ENCODE peak calls at places on chromosome 9, in four cellular contexts. One of them, this sample, is unnamed.

GRCh38 chr9:95087659-95088242 is 229.8 kb downstream of the FANCC start:
- DNase-seq in adipocyte: peak
- DNase-seq in prostate gland: no peak
- DNase-seq in A549: peak
- DNase-seq in this sample: no peak

GRCh38 chr9:93265972-93266371 is 82.0 kb downstream of the WNK2 start:
- DNase-seq in adipocyte: no peak
- DNase-seq in prostate gland: no peak
- DNase-seq in A549: no peak
- DNase-seq in this sample: no peak

GRCh38 chr9:98241357-98242104 is 13.9 kb downstream of the TBC1D2 start:
- DNase-seq in A549: no peak
- DNase-seq in prostate gland: no peak
- DNase-seq in adipocyte: no peak
- DNase-seq in this sample: no peak

GRCh38 chr9:2291980-2292704 is 277.0 kb downstream of the SMARCA2 start:
- DNase-seq in adipocyte: peak
- DNase-seq in prostate gland: peak
- DNase-seq in A549: no peak
- DNase-seq in this sample: peak

GRCh38 chr9:19161257-19162025 is 34.1 kb upstream of the PLIN2 start:
- DNase-seq in A549: peak
- DNase-seq in adipocyte: peak
- DNase-seq in prostate gland: peak
- DNase-seq in this sample: peak

GRCh38 chr9:13552606-13553215 is 273.2 kb upstream of the MPDZ start:
- DNase-seq in A549: no peak
- DNase-seq in adipocyte: no peak
- DNase-seq in prostate gland: no peak
- DNase-seq in this sample: no peak

GRCh38 chr9:88196456-88196855 is 58.2 kb upstream of the SPATA31C2 start:
- DNase-seq in prostate gland: no peak
- DNase-seq in A549: no peak
- DNase-seq in adipocyte: no peak
- DNase-seq in this sample: no peak

GRCh38 chr9:100739666-100740065 is 161.8 kb downstream of the CAVIN4 start:
- DNase-seq in A549: no peak
- DNase-seq in prostate gland: no peak
- DNase-seq in adipocyte: no peak
- DNase-seq in this sample: no peak

GRCh38 chr9:32525506-32525905 is 490 bp downstream of the RIGI start:
- DNase-seq in prostate gland: peak
- DNase-seq in adipocyte: peak
- DNase-seq in A549: no peak
- DNase-seq in this sample: no peak

GRCh38 chr9:77440057-77440456 is 208.1 kb downstream of the GNA14 start:
- DNase-seq in A549: no peak
- DNase-seq in prostate gland: no peak
- DNase-seq in adipocyte: peak
- DNase-seq in this sample: peak

GRCh38 chr9:22969350-22969979 is 522.8 kb downstream of the DMRTA1 start:
- DNase-seq in adipocyte: no peak
- DNase-seq in A549: no peak
- DNase-seq in prostate gland: no peak
- DNase-seq in this sample: no peak

GRCh38 chr9:77770340-77770739 is 122.2 kb upstream of the GNA14 start:
- DNase-seq in adipocyte: no peak
- DNase-seq in A549: no peak
- DNase-seq in prostate gland: no peak
- DNase-seq in this sample: no peak

GRCh38 chr9:100306283-100306682 is 46.5 kb downstream of the TEX10 start:
- DNase-seq in A549: no peak
- DNase-seq in adipocyte: no peak
- DNase-seq in prostate gland: no peak
- DNase-seq in this sample: no peak

GRCh38 chr9:5957166-5957565 is 58.3 kb downstream of the RANBP6 start:
- DNase-seq in adipocyte: no peak
- DNase-seq in A549: no peak
- DNase-seq in prostate gland: no peak
- DNase-seq in this sample: no peak

GRCh38 chr9:6441269-6441668 is 28.3 kb downstream of the UHRF2 start:
- DNase-seq in adipocyte: peak
- DNase-seq in prostate gland: no peak
- DNase-seq in A549: no peak
- DNase-seq in this sample: no peak

GRCh38 chr9:31608413-31608812 is 776.0 kb upstream of the ACO1 start:
- DNase-seq in adipocyte: peak
- DNase-seq in prostate gland: no peak
- DNase-seq in A549: no peak
- DNase-seq in this sample: no peak

GRCh38 chr9:117783828-117784227 is 79.6 kb downstream of the TLR4 start:
- DNase-seq in prostate gland: no peak
- DNase-seq in adipocyte: no peak
- DNase-seq in A549: no peak
- DNase-seq in this sample: no peak

GRCh38 chr9:655875-656274 is 185.6 kb upstream of the DMRT1 start:
- DNase-seq in A549: no peak
- DNase-seq in adipocyte: no peak
- DNase-seq in prostate gland: peak
- DNase-seq in this sample: peak

GRCh38 chr9:31104249-31104648 is 1280.2 kb upstream of the ACO1 start:
- DNase-seq in prostate gland: no peak
- DNase-seq in adipocyte: no peak
- DNase-seq in A549: no peak
- DNase-seq in this sample: no peak

GRCh38 chr9:85723220-85723619 is 18.5 kb downstream of the AGTPBP1 start:
- DNase-seq in prostate gland: no peak
- DNase-seq in A549: no peak
- DNase-seq in adipocyte: no peak
- DNase-seq in this sample: no peak

GRCh38 chr9:89466451-89467277 is 31.2 kb downstream of the SEMA4D start:
- DNase-seq in adipocyte: no peak
- DNase-seq in A549: no peak
- DNase-seq in prostate gland: no peak
- DNase-seq in this sample: no peak

GRCh38 chr9:14640967-14641366 is 52.3 kb downstream of the ZDHHC21 start:
- DNase-seq in adipocyte: no peak
- DNase-seq in A549: no peak
- DNase-seq in prostate gland: no peak
- DNase-seq in this sample: no peak

GRCh38 chr9:124477211-124478013 is 27.2 kb downstream of the ADGRD2 start:
- DNase-seq in prostate gland: no peak
- DNase-seq in adipocyte: no peak
- DNase-seq in A549: peak
- DNase-seq in this sample: peak

GRCh38 chr9:94870793-94871558 is 144.5 kb downstream of the AOPEP start:
- DNase-seq in prostate gland: no peak
- DNase-seq in A549: peak
- DNase-seq in adipocyte: no peak
- DNase-seq in this sample: no peak

GRCh38 chr9:110969971-110970381 is 68.3 kb downstream of the LPAR1 start:
- DNase-seq in prostate gland: no peak
- DNase-seq in A549: peak
- DNase-seq in adipocyte: peak
- DNase-seq in this sample: peak

GRCh38 chr9:130157079-130157478 is 15.1 kb upstream of the NCS1 start:
- DNase-seq in adipocyte: no peak
- DNase-seq in prostate gland: no peak
- DNase-seq in A549: no peak
- DNase-seq in this sample: no peak

GRCh38 chr9:119368681-119369581 is at the start of gene BRINP1:
- DNase-seq in A549: peak
- DNase-seq in adipocyte: peak
- DNase-seq in prostate gland: peak
- DNase-seq in this sample: peak

GRCh38 chr9:3992924-3993323 is 306.9 kb downstream of the GLIS3 start:
- DNase-seq in A549: no peak
- DNase-seq in prostate gland: no peak
- DNase-seq in adipocyte: peak
- DNase-seq in this sample: no peak

GRCh38 chr9:111356567-111357244 is 26.7 kb upstream of the OR2K2 start:
- DNase-seq in A549: peak
- DNase-seq in prostate gland: no peak
- DNase-seq in adipocyte: peak
- DNase-seq in this sample: peak

GRCh38 chr9:34384368-34385165 is 7.9 kb upstream of the MYORG start:
- DNase-seq in adipocyte: peak
- DNase-seq in A549: no peak
- DNase-seq in prostate gland: no peak
- DNase-seq in this sample: no peak

GRCh38 chr9:89350988-89351557 is 32.8 kb downstream of the SECISBP2 start:
- DNase-seq in A549: no peak
- DNase-seq in adipocyte: no peak
- DNase-seq in prostate gland: no peak
- DNase-seq in this sample: no peak

GRCh38 chr9:82991684-82992083 is 71.3 kb downstream of the RASEF start:
- DNase-seq in prostate gland: peak
- DNase-seq in adipocyte: no peak
- DNase-seq in A549: no peak
- DNase-seq in this sample: no peak

GRCh38 chr9:86282979-86283535 is 719 bp upstream of the ISCA1 start:
- DNase-seq in A549: no peak
- DNase-seq in prostate gland: no peak
- DNase-seq in adipocyte: peak
- DNase-seq in this sample: peak

GRCh38 chr9:127746959-127747569 is 12.0 kb upstream of the TOR2A start:
- DNase-seq in adipocyte: no peak
- DNase-seq in A549: no peak
- DNase-seq in prostate gland: no peak
- DNase-seq in this sample: no peak

DNA sequence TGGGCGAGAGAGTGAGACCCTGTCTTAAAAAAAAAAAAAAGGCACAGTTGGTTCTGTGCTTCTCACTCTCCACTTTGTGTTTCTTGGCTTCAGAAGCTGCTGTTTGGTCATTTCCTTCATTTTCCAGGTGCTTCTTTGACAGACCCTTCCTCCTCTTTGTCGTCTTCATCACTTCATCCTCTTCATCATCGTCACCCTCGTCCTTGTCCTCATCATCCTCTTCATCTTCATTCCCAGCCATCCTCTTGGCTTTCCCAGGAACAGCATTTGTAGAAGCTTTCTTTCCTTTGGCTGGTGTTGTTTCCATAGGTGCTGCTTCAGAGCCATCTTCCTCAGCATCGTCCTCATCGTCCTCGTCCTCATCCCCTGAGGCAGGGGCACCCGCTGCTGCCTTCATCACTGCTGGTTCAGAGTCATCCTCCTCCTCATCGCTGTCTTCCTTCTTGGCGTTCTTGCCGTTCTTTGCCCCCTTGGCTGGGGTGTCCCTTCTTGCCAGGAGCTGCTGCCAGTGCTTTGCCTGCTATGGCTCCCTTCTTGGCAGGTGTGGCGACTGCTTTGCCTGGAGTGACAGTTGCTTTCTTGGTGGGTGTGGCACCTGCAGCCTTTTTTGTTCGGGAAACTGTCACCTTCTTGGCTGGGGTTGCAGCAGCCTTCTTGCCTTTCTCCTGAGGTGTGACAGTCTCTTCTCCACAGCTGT is 7.1 kb downstream of the RABL6 start:
- DNase-seq in adipocyte: no peak
- DNase-seq in A549: no peak
- DNase-seq in prostate gland: no peak
- DNase-seq in this sample: no peak
- H3K4me3 ChIP-seq in adipocyte: no peak
- H3K4me3 ChIP-seq in A549: no peak
- H3K4me3 ChIP-seq in prostate gland: no peak
- H3K4me3 ChIP-seq in this sample: no peak

GRCh38 chr9:116070256-116070914 is 83.2 kb upstream of the PAPPA start:
- DNase-seq in adipocyte: no peak
- DNase-seq in A549: no peak
- DNase-seq in prostate gland: no peak
- DNase-seq in this sample: no peak

GRCh38 chr9:116074658-116075057 is 78.9 kb upstream of the PAPPA start:
- DNase-seq in prostate gland: no peak
- DNase-seq in A549: no peak
- DNase-seq in adipocyte: peak
- DNase-seq in this sample: peak

GRCh38 chr9:116073826-116074225 is 79.8 kb upstream of the PAPPA start:
- DNase-seq in adipocyte: no peak
- DNase-seq in prostate gland: no peak
- DNase-seq in A549: no peak
- DNase-seq in this sample: peak

GRCh38 chr9:116075191-116075590 is 78.4 kb upstream of the PAPPA start:
- DNase-seq in adipocyte: peak
- DNase-seq in A549: peak
- DNase-seq in prostate gland: no peak
- DNase-seq in this sample: peak

DNA sequence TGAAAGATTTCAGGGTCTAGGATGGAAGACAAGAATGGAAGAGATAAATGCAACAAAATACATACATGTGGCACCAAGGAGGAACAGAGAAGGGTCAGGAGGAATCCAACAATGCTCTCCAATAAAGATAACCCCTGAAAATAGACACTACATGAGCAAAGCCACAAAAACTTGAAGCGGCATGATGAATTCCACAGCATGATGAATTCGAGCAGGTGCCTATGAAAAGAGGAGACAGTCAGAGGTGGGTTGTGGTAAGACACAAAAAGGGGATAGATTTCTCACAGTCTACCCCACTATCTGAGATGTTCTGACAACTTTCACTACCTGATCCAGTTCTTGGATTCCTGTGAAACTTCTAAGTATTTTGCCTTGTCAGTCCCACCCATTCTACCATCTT is 81.5 kb upstream of the PAPPA start:
- DNase-seq in prostate gland: no peak
- DNase-seq in adipocyte: no peak
- DNase-seq in A549: no peak
- DNase-seq in this sample: no peak
- H3K4me3 ChIP-seq in prostate gland: no peak
- H3K4me3 ChIP-seq in adipocyte: no peak
- H3K4me3 ChIP-seq in A549: no peak
- H3K4me3 ChIP-seq in this sample: no peak

GRCh38 chr9:131803758-131804411 is 64.0 kb upstream of the RAPGEF1 start:
- DNase-seq in adipocyte: no peak
- DNase-seq in prostate gland: no peak
- DNase-seq in A549: no peak
- DNase-seq in this sample: no peak
- H3K4me3 ChIP-seq in adipocyte: no peak
- H3K4me3 ChIP-seq in prostate gland: no peak
- H3K4me3 ChIP-seq in A549: no peak
- H3K4me3 ChIP-seq in this sample: no peak

DNA sequence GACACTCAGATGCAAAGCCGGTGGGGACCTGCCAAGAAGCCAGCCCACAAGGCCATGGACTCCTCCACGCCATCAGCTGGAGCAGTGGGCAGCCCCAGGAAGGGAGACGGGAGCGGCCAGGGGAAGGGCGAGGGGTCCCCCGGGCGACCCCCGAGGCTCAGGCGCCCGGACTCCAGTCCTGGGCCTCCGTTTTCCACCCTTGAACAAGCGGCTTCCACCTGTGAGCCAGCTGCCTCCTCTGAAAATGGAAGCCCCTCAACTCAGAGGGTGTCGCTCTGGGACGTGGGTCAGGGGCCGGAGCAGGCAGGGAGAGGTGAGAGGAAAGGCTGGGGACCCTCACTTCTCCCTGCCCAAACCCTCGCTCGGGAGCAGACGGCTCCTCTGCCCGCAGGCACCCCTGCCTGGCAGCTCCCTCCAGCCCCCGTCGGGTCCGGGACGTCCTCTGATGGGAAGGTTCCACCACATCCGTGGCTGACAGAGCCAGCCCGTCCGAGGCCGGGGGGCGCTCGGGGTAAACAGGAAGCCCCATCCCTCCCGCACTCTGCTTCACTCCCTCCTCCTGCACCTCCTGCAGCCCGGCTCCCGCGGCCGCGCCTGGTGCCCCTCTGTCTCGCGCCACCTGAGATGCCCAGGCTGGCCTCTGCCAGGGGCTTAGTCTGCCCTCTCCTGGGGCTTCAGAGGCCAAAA is 3.7 kb upstream of the EGFL7 start:
- DNase-seq in A549: no peak
- DNase-seq in prostate gland: no peak
- DNase-seq in adipocyte: no peak
- DNase-seq in this sample: no peak
- H3K4me3 ChIP-seq in A549: no peak
- H3K4me3 ChIP-seq in prostate gland: no peak
- H3K4me3 ChIP-seq in adipocyte: no peak
- H3K4me3 ChIP-seq in this sample: no peak